ENCODE peak calls at places on chromosome X, in nine cellular contexts. H, A, K, R, V, S, I, T and M are unnamed samples.

GRCh38 chrX:44072631-44073030 is 99.4 kb upstream of the NDP start:
- DNase-seq in H (no peak), A (no peak), K (no peak), R (no peak), V (no peak), S (peak), I (no peak), T (no peak), M (no peak)

GRCh38 chrX:129961180-129962083 is 21.0 kb upstream of the BCORL1 start:
- DNase-seq in H (peak), A (no peak), K (peak), R (no peak), V (peak), S (peak), I (no peak), T (no peak), M (no peak)

GRCh38 chrX:95065151-95065550 is 1391.1 kb downstream of the FAM133A start:
- DNase-seq in H (no peak), A (no peak), K (no peak), R (no peak), V (no peak), S (no peak), I (no peak), T (no peak), M (no peak)

GRCh38 chrX:86137071-86137470 is 11.2 kb upstream of the DACH2 start:
- DNase-seq in H (no peak), A (peak), K (no peak), R (no peak), V (peak), S (peak), I (no peak), T (no peak), M (no peak)

GRCh38 chrX:64195862-64196261 is 9.6 kb downstream of the AMER1 start:
- DNase-seq in H (no peak), A (no peak), K (no peak), R (no peak), V (no peak), S (no peak), I (no peak), T (no peak), M (no peak)

GRCh38 chrX:105173071-105173470 is 47.4 kb downstream of the TEX13A start:
- DNase-seq in H (no peak), A (no peak), K (no peak), R (no peak), V (peak), S (peak), I (no peak), T (no peak), M (no peak)

GRCh38 chrX:36898301-36898700 is 109.9 kb upstream of the FAM47C start:
- DNase-seq in H (no peak), A (no peak), K (no peak), R (no peak), V (no peak), S (peak), I (no peak), T (no peak), M (no peak)

GRCh38 chrX:78652971-78653822 is 5.9 kb downstream of the RTL3 start:
- DNase-seq in H (no peak), A (no peak), K (no peak), R (no peak), V (peak), S (peak), I (no peak), T (no peak), M (no peak)

GRCh38 chrX:42673411-42673810 is 104.6 kb downstream of the PPP1R2C start:
- DNase-seq in H (no peak), A (no peak), K (no peak), R (no peak), V (no peak), S (peak), I (no peak), T (no peak), M (no peak)

GRCh38 chrX:41384041-41384705 is 50.2 kb downstream of the DDX3X start:
- DNase-seq in H (peak), A (peak), K (no peak), R (no peak), V (peak), S (peak), I (no peak), T (no peak), M (no peak)

GRCh38 chrX:154735695-154736393 is 15.0 kb downstream of the GAB3 start:
- DNase-seq in H (no peak), A (no peak), K (no peak), R (no peak), V (no peak), S (peak), I (no peak), T (no peak), M (no peak)

GRCh38 chrX:1389181-1389992 is 2.5 kb downstream of the SLC25A6 start:
- DNase-seq in H (peak), A (no peak), K (no peak), R (no peak), V (no peak), S (no peak), I (no peak), T (no peak), M (no peak)

GRCh38 chrX:48558270-48558669 is 16.0 kb upstream of the RBM3 start:
- DNase-seq in H (no peak), A (peak), K (no peak), R (no peak), V (peak), S (peak), I (no peak), T (no peak), M (no peak)

GRCh38 chrX:133676344-133677122 is 261.2 kb upstream of the GPC4 start:
- DNase-seq in H (peak), A (no peak), K (no peak), R (no peak), V (no peak), S (no peak), I (no peak), T (no peak), M (peak)

GRCh38 chrX:25442501-25442900 is 426.7 kb upstream of the ARX start:
- DNase-seq in H (no peak), A (no peak), K (no peak), R (no peak), V (no peak), S (peak), I (no peak), T (no peak), M (no peak)

GRCh38 chrX:139126493-139126892 is 404.0 kb upstream of the F9 start:
- DNase-seq in H (no peak), A (no peak), K (no peak), R (peak), V (peak), S (peak), I (no peak), T (no peak), M (no peak)

GRCh38 chrX:50747471-50747900 is 66.5 kb downstream of the SHROOM4 start:
- DNase-seq in H (no peak), A (peak), K (no peak), R (no peak), V (no peak), S (peak), I (no peak), T (peak), M (no peak)